ENCODE peak calls at places on chromosome 11, in four cellular contexts. L is CD8-positive, alpha-beta T cell; Q is prostate gland; O is IMR-90. J is an unnamed sample.

GRCh38 chr11:31500560-31500959 is 8.9 kb downstream of the IMMP1L start:
- DNase-seq in L (no peak), Q (no peak), O (peak; percentile 16), J (peak; percentile 9)

GRCh38 chr11:20131744-20132666 is 28.3 kb downstream of the DBX1 start:
- DNase-seq in L (peak; percentile 9), Q (peak; percentile 50), O (peak; percentile 55), J (peak; percentile 63)

GRCh38 chr11:37908224-37908558 is 1310.2 kb upstream of the RAG2 start:
- DNase-seq in L (no peak), Q (no peak), O (no peak), J (no peak)

GRCh38 chr11:67266424-67267187 is at the start of gene GRK2:
- DNase-seq in L (no peak), Q (no peak), O (peak; percentile 28), J (peak; percentile 60)

GRCh38 chr11:33670250-33671011 is 30.2 kb downstream of the C11orf91 start:
- DNase-seq in L (no peak), Q (no peak), O (peak; percentile 87), J (peak; percentile 50)

GRCh38 chr11:67118059-67118766 is 850 bp upstream of the KDM2A start:
- DNase-seq in L (peak; percentile 51), Q (peak; percentile 19), O (no peak), J (peak; percentile 32)

GRCh38 chr11:19848219-19848618 is 135.6 kb downstream of the NAV2 start:
- DNase-seq in L (no peak), Q (no peak), O (no peak), J (no peak)

GRCh38 chr11:80007616-80008015 is 566.8 kb upstream of the TENM4 start:
- DNase-seq in L (no peak), Q (no peak), O (no peak), J (peak; percentile 2)

GRCh38 chr11:132158091-132158490 is 787.7 kb downstream of the NTM start:
- DNase-seq in L (no peak), Q (no peak), O (peak; percentile 14), J (peak; percentile 73)

GRCh38 chr11:2806351-2807058 is 79.1 kb downstream of the CDKN1C start:
- DNase-seq in L (no peak), Q (no peak), O (no peak), J (no peak)

GRCh38 chr11:102446606-102447005 is 6.0 kb downstream of the TMEM123 start:
- DNase-seq in L (no peak), Q (no peak), O (peak; percentile 79), J (peak; percentile 55)

GRCh38 chr11:56841210-56841810 is 92.8 kb upstream of the OR9G4 start:
- DNase-seq in L (no peak), Q (peak; percentile 41), O (peak; percentile 56), J (peak; percentile 79)

GRCh38 chr11:76674517-76675400 is 4.2 kb upstream of the LRRC32 start:
- DNase-seq in L (no peak), Q (no peak), O (no peak), J (no peak)
- TF ChIP-seq CTCF in L (no peak), Q (no peak), O (no peak), J (no peak)

GRCh38 chr11:9992306-9992705 is 301.7 kb downstream of the SBF2 start:
- DNase-seq in L (no peak), Q (no peak), O (peak; percentile 27), J (no peak)

GRCh38 chr11:9990221-9990973 is 303.6 kb downstream of the SBF2 start:
- DNase-seq in L (no peak), Q (no peak), O (peak; percentile 37), J (no peak)
- TF ChIP-seq CTCF in L (no peak), Q (peak; percentile 15), O (peak; percentile 41), J (peak; percentile 12)

DNA sequence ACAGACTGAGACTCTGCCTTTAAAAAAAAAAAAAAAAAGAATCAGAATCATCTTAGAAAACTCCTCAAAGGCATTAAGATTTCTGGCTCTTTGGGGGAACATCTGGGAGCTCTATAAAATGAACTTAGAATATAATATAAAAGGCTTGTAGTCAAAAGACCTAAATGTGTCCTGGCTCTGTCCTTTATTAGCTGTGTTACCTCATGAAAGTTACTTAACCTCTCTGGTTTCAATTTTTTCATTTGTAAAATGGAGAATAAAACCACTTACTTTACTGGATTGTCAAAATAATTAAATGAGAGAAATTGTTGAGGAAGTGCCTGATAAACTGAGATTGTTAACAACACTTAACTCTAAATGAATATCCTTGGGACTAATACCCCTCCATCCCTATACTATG is 81.8 kb downstream of the FAM168A start:
- DNase-seq in L (no peak), Q (no peak), O (no peak), J (no peak)
- TF ChIP-seq CTCF in L (no peak), Q (no peak), O (no peak), J (no peak)

GRCh38 chr11:129316781-129317180 is 58.9 kb upstream of the BARX2 start:
- DNase-seq in L (no peak), Q (no peak), O (no peak), J (no peak)
- TF ChIP-seq CTCF in L (no peak), Q (no peak), O (no peak), J (no peak)